ENCODE peak calls at places on chromosomes 3 and 15, in four cellular contexts. One of them, this sample, is unnamed.

GRCh38 chr15:62164500-62165028 is 521 bp downstream of the C2CD4B start:
- DNase-seq in activated CD4-positive, alpha-beta memory T cell treated with anti-CD3 and anti-CD28 coated beads, Interleukin-2, amount 10 ng/mL, durations not matched to agents 7 days and 5 days: no peak
- DNase-seq in Ammon's horn: no peak
- DNase-seq in HuH-7: peak
- DNase-seq in this sample: no peak

GRCh38 chr3:72997421-72997961 is 880 bp downstream of the PPP4R2 start:
- DNase-seq in HuH-7: peak
- DNase-seq in activated CD4-positive, alpha-beta memory T cell treated with anti-CD3 and anti-CD28 coated beads, Interleukin-2, amount 10 ng/mL, durations not matched to agents 7 days and 5 days: peak
- DNase-seq in Ammon's horn: peak
- DNase-seq in this sample: no peak

GRCh38 chr3:128290484-128290883 is 137.2 kb downstream of the EEFSEC start:
- DNase-seq in HuH-7: no peak
- DNase-seq in Ammon's horn: no peak
- DNase-seq in activated CD4-positive, alpha-beta memory T cell treated with anti-CD3 and anti-CD28 coated beads, Interleukin-2, amount 10 ng/mL, durations not matched to agents 7 days and 5 days: no peak
- DNase-seq in this sample: no peak

GRCh38 chr15:65926899-65927298 is 57.6 kb downstream of the RAB11A start:
- DNase-seq in HuH-7: no peak
- DNase-seq in activated CD4-positive, alpha-beta memory T cell treated with anti-CD3 and anti-CD28 coated beads, Interleukin-2, amount 10 ng/mL, durations not matched to agents 7 days and 5 days: no peak
- DNase-seq in Ammon's horn: no peak
- DNase-seq in this sample: no peak

GRCh38 chr3:53188720-53189119 is 27.7 kb downstream of the PRKCD start:
- DNase-seq in Ammon's horn: no peak
- DNase-seq in activated CD4-positive, alpha-beta memory T cell treated with anti-CD3 and anti-CD28 coated beads, Interleukin-2, amount 10 ng/mL, durations not matched to agents 7 days and 5 days: no peak
- DNase-seq in HuH-7: no peak
- DNase-seq in this sample: no peak

GRCh38 chr15:49083471-49084284 is 37.4 kb upstream of the SECISBP2L start:
- DNase-seq in Ammon's horn: no peak
- DNase-seq in HuH-7: no peak
- DNase-seq in activated CD4-positive, alpha-beta memory T cell treated with anti-CD3 and anti-CD28 coated beads, Interleukin-2, amount 10 ng/mL, durations not matched to agents 7 days and 5 days: no peak
- DNase-seq in this sample: peak

GRCh38 chr3:15989419-15989818 is 185.1 kb upstream of the GALNT15 start:
- DNase-seq in HuH-7: no peak
- DNase-seq in Ammon's horn: no peak
- DNase-seq in activated CD4-positive, alpha-beta memory T cell treated with anti-CD3 and anti-CD28 coated beads, Interleukin-2, amount 10 ng/mL, durations not matched to agents 7 days and 5 days: no peak
- DNase-seq in this sample: no peak

GRCh38 chr15:100733786-100734185 is 131.4 kb downstream of the ASB7 start:
- DNase-seq in Ammon's horn: no peak
- DNase-seq in activated CD4-positive, alpha-beta memory T cell treated with anti-CD3 and anti-CD28 coated beads, Interleukin-2, amount 10 ng/mL, durations not matched to agents 7 days and 5 days: no peak
- DNase-seq in HuH-7: no peak
- DNase-seq in this sample: peak

GRCh38 chr3:132773071-132773619 is 50.9 kb upstream of the NPHP3 start:
- DNase-seq in Ammon's horn: no peak
- DNase-seq in HuH-7: no peak
- DNase-seq in activated CD4-positive, alpha-beta memory T cell treated with anti-CD3 and anti-CD28 coated beads, Interleukin-2, amount 10 ng/mL, durations not matched to agents 7 days and 5 days: no peak
- DNase-seq in this sample: no peak

GRCh38 chr15:99324082-99324620 is 72.9 kb downstream of the LRRC28 start:
- DNase-seq in HuH-7: no peak
- DNase-seq in activated CD4-positive, alpha-beta memory T cell treated with anti-CD3 and anti-CD28 coated beads, Interleukin-2, amount 10 ng/mL, durations not matched to agents 7 days and 5 days: no peak
- DNase-seq in Ammon's horn: no peak
- DNase-seq in this sample: peak

GRCh38 chr3:131903988-131904415 is 130.8 kb downstream of the CPNE4 start:
- DNase-seq in activated CD4-positive, alpha-beta memory T cell treated with anti-CD3 and anti-CD28 coated beads, Interleukin-2, amount 10 ng/mL, durations not matched to agents 7 days and 5 days: no peak
- DNase-seq in Ammon's horn: peak
- DNase-seq in HuH-7: peak
- DNase-seq in this sample: peak

GRCh38 chr3:36909181-36909580 is 35.7 kb downstream of the TRANK1 start:
- DNase-seq in HuH-7: no peak
- DNase-seq in Ammon's horn: no peak
- DNase-seq in activated CD4-positive, alpha-beta memory T cell treated with anti-CD3 and anti-CD28 coated beads, Interleukin-2, amount 10 ng/mL, durations not matched to agents 7 days and 5 days: no peak
- DNase-seq in this sample: no peak

GRCh38 chr3:115513411-115513800 is 109.9 kb upstream of the GAP43 start:
- DNase-seq in Ammon's horn: no peak
- DNase-seq in activated CD4-positive, alpha-beta memory T cell treated with anti-CD3 and anti-CD28 coated beads, Interleukin-2, amount 10 ng/mL, durations not matched to agents 7 days and 5 days: no peak
- DNase-seq in HuH-7: no peak
- DNase-seq in this sample: no peak